ENCODE peak calls at places on chromosomes 13 and 19, in six cellular contexts. One of them, this sample, is unnamed.
A peak's percentile ranks its signal among the peaks of the same experiment; 100 is the strongest.

GRCh38 chr13:44653261-44653660 is 77.1 kb upstream of the TSC22D1 start:
- DNase-seq in HCT116: no peak
- DNase-seq in neural progenitor cell: no peak
- DNase-seq in PC-3: no peak
- DNase-seq in SK-N-SH: no peak
- DNase-seq in MM.1S: no peak
- DNase-seq in this sample: peak; percentile 69

GRCh38 chr13:29427937-29428309 is 167.6 kb downstream of the SLC7A1 start:
- DNase-seq in SK-N-SH: no peak
- DNase-seq in HCT116: no peak
- DNase-seq in neural progenitor cell: no peak
- DNase-seq in PC-3: no peak
- DNase-seq in MM.1S: no peak
- DNase-seq in this sample: no peak

GRCh38 chr13:113078895-113079720 is 26.5 kb upstream of the F7 start:
- DNase-seq in HCT116: no peak
- DNase-seq in MM.1S: no peak
- DNase-seq in PC-3: no peak
- DNase-seq in SK-N-SH: no peak
- DNase-seq in neural progenitor cell: no peak
- DNase-seq in this sample: no peak

GRCh38 chr13:99686157-99686572 is 184.9 kb downstream of the TM9SF2 start:
- DNase-seq in neural progenitor cell: peak; percentile 30
- DNase-seq in SK-N-SH: peak; percentile 66
- DNase-seq in MM.1S: no peak
- DNase-seq in PC-3: no peak
- DNase-seq in HCT116: no peak
- DNase-seq in this sample: peak; percentile 33

GRCh38 chr13:54241719-54242118 is 1213.1 kb downstream of the OLFM4 start:
- DNase-seq in SK-N-SH: no peak
- DNase-seq in neural progenitor cell: no peak
- DNase-seq in MM.1S: no peak
- DNase-seq in HCT116: no peak
- DNase-seq in PC-3: no peak
- DNase-seq in this sample: no peak

GRCh38 chr13:46181799-46182490 is at the start of gene LCP1:
- DNase-seq in HCT116: no peak
- DNase-seq in SK-N-SH: no peak
- DNase-seq in neural progenitor cell: no peak
- DNase-seq in PC-3: peak; percentile 83
- DNase-seq in MM.1S: peak; percentile 91
- DNase-seq in this sample: no peak

GRCh38 chr13:63542704-63543215 is 2127.1 kb upstream of the PCDH20 start:
- DNase-seq in SK-N-SH: peak; percentile 4
- DNase-seq in MM.1S: no peak
- DNase-seq in neural progenitor cell: no peak
- DNase-seq in PC-3: no peak
- DNase-seq in HCT116: no peak
- DNase-seq in this sample: no peak

GRCh38 chr19:41195675-41196497 is 2.9 kb downstream of the CYP2S1 start:
- DNase-seq in SK-N-SH: no peak
- DNase-seq in neural progenitor cell: no peak
- DNase-seq in PC-3: no peak
- DNase-seq in HCT116: no peak
- DNase-seq in MM.1S: no peak
- DNase-seq in this sample: peak; percentile 10

GRCh38 chr13:37918116-37919100 is 48.8 kb upstream of the TRPC4 start:
- DNase-seq in SK-N-SH: no peak
- DNase-seq in neural progenitor cell: peak; percentile 3
- DNase-seq in PC-3: peak; percentile 8
- DNase-seq in HCT116: no peak
- DNase-seq in MM.1S: no peak
- DNase-seq in this sample: peak; percentile 12

GRCh38 chr19:18848860-18849661 is 17.3 kb downstream of the UPF1 start:
- DNase-seq in PC-3: no peak
- DNase-seq in SK-N-SH: peak; percentile 70
- DNase-seq in neural progenitor cell: no peak
- DNase-seq in HCT116: no peak
- DNase-seq in MM.1S: no peak
- DNase-seq in this sample: peak; percentile 92

GRCh38 chr19:3178377-3178972 is at the start of gene S1PR4:
- DNase-seq in neural progenitor cell: no peak
- DNase-seq in MM.1S: no peak
- DNase-seq in SK-N-SH: no peak
- DNase-seq in HCT116: no peak
- DNase-seq in PC-3: no peak
- DNase-seq in this sample: no peak

GRCh38 chr19:46745521-46746280 is at the start of gene FKRP:
- DNase-seq in neural progenitor cell: peak; percentile 69
- DNase-seq in MM.1S: no peak
- DNase-seq in HCT116: no peak
- DNase-seq in SK-N-SH: peak; percentile 86
- DNase-seq in PC-3: no peak
- DNase-seq in this sample: peak; percentile 54

GRCh38 chr13:68428292-68428691 is 1198.2 kb upstream of the PCDH9 start:
- DNase-seq in neural progenitor cell: no peak
- DNase-seq in PC-3: peak; percentile 17
- DNase-seq in SK-N-SH: no peak
- DNase-seq in MM.1S: no peak
- DNase-seq in HCT116: no peak
- DNase-seq in this sample: no peak

GRCh38 chr19:34310494-34310981 is 54.5 kb upstream of the GPI start:
- DNase-seq in MM.1S: no peak
- DNase-seq in neural progenitor cell: no peak
- DNase-seq in SK-N-SH: no peak
- DNase-seq in PC-3: no peak
- DNase-seq in HCT116: no peak
- DNase-seq in this sample: no peak

GRCh38 chr13:112857914-112858490 is 111.0 kb upstream of the MCF2L start:
- DNase-seq in neural progenitor cell: no peak
- DNase-seq in MM.1S: no peak
- DNase-seq in SK-N-SH: no peak
- DNase-seq in PC-3: no peak
- DNase-seq in HCT116: no peak
- DNase-seq in this sample: no peak

GRCh38 chr13:104014803-104015645 is 948.8 kb upstream of the SLC10A2 start:
- DNase-seq in neural progenitor cell: no peak
- DNase-seq in MM.1S: no peak
- DNase-seq in HCT116: no peak
- DNase-seq in PC-3: no peak
- DNase-seq in SK-N-SH: no peak
- DNase-seq in this sample: no peak

GRCh38 chr13:52782486-52783448 is 43.1 kb upstream of the CNMD start:
- DNase-seq in SK-N-SH: no peak
- DNase-seq in PC-3: no peak
- DNase-seq in MM.1S: no peak
- DNase-seq in neural progenitor cell: no peak
- DNase-seq in HCT116: no peak
- DNase-seq in this sample: no peak

GRCh38 chr19:309206-309565 is 18.0 kb upstream of the PLPP2 start:
- DNase-seq in SK-N-SH: peak; percentile 32
- DNase-seq in neural progenitor cell: no peak
- DNase-seq in PC-3: no peak
- DNase-seq in HCT116: no peak
- DNase-seq in MM.1S: no peak
- DNase-seq in this sample: no peak

GRCh38 chr13:41713405-41713804 is 247.5 kb downstream of the VWA8 start:
- DNase-seq in PC-3: no peak
- DNase-seq in SK-N-SH: no peak
- DNase-seq in MM.1S: no peak
- DNase-seq in HCT116: no peak
- DNase-seq in neural progenitor cell: no peak
- DNase-seq in this sample: no peak

GRCh38 chr13:106917024-106917491 is 349.1 kb upstream of the ARGLU1 start:
- DNase-seq in SK-N-SH: no peak
- DNase-seq in PC-3: no peak
- DNase-seq in HCT116: no peak
- DNase-seq in neural progenitor cell: peak; percentile 42
- DNase-seq in MM.1S: no peak
- DNase-seq in this sample: no peak
- H3K27ac ChIP-seq in SK-N-SH: no peak overlapping the region
- H3K27ac ChIP-seq in PC-3: no peak overlapping the region
- H3K27ac ChIP-seq in HCT116: no peak overlapping the region
- H3K27ac ChIP-seq in neural progenitor cell: peak overlapping the region; percentile 85
- H3K27ac ChIP-seq in MM.1S: no peak overlapping the region
- H3K27ac ChIP-seq in this sample: no peak overlapping the region

GRCh38 chr13:79548886-79549285 is 67.9 kb downstream of the NDFIP2 start:
- DNase-seq in neural progenitor cell: no peak
- DNase-seq in MM.1S: no peak
- DNase-seq in PC-3: peak; percentile 26
- DNase-seq in SK-N-SH: peak; percentile 17
- DNase-seq in HCT116: no peak
- DNase-seq in this sample: no peak
- TF ChIP-seq EZH2phosphoT487 in neural progenitor cell: no peak
- TF ChIP-seq EZH2phosphoT487 in MM.1S: no peak
- TF ChIP-seq EZH2phosphoT487 in PC-3: no peak
- TF ChIP-seq EZH2phosphoT487 in SK-N-SH: no peak
- TF ChIP-seq EZH2phosphoT487 in HCT116: no peak
- TF ChIP-seq EZH2phosphoT487 in this sample: no peak

DNA sequence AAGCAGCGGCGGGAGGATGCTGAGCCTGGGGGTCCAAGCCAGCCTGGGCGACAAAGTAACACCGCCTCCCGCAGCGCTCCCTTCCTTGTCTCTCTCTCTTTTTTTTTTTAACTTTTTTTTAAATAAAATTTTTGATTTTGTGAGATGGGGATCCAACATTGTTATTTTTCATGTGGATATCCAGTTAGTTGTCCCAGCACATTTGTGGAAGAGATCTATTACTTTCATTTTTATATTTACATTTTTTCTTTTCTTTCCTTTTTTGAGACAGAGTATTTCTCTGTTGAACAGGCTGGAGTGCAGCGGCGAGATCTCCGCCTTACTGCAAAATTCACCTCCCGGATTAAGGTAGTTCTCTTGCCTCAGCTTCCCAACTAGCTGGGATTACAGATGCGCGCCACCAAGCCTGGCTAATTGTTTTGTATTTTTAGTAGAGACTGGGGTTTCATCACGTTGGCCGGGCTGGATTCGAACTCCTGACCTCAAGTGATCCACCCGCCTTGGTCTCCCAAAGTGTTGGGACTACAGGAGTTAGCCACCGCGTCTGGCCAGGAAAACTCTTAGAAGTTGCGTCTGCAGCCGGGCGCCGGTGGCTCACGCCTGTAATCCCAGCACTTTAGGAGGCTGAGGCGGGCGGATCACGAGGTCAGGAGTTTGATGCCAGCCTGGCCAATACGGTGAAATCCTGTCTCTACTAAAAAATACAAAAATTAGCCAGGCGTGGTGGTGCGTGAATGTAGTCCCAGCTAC is 19.4 kb downstream of the ZNF816 start:
- DNase-seq in HCT116: no peak
- DNase-seq in SK-N-SH: no peak
- DNase-seq in MM.1S: no peak
- DNase-seq in PC-3: no peak
- DNase-seq in neural progenitor cell: no peak
- DNase-seq in this sample: no peak
- H3K9ac ChIP-seq in HCT116: no peak overlapping the region
- H3K9ac ChIP-seq in SK-N-SH: peak overlapping the region; percentile 53
- H3K9ac ChIP-seq in MM.1S: no peak overlapping the region
- H3K9ac ChIP-seq in PC-3: peak overlapping the region; percentile 39
- H3K9ac ChIP-seq in neural progenitor cell: no peak overlapping the region
- H3K9ac ChIP-seq in this sample: peak overlapping the region; percentile 92

GRCh38 chr19:42857544-42857867 is 22.0 kb downstream of the PSG1 start:
- DNase-seq in MM.1S: no peak
- DNase-seq in HCT116: no peak
- DNase-seq in SK-N-SH: no peak
- DNase-seq in PC-3: no peak
- DNase-seq in neural progenitor cell: no peak
- DNase-seq in this sample: no peak
- H3K27ac ChIP-seq in MM.1S: no peak overlapping the region
- H3K27ac ChIP-seq in HCT116: no peak overlapping the region
- H3K27ac ChIP-seq in SK-N-SH: no peak overlapping the region
- H3K27ac ChIP-seq in PC-3: no peak overlapping the region
- H3K27ac ChIP-seq in neural progenitor cell: no peak overlapping the region
- H3K27ac ChIP-seq in this sample: no peak overlapping the region

GRCh38 chr19:42407085-42407815 is 17.2 kb upstream of the CNFN start:
- DNase-seq in SK-N-SH: peak; percentile 24
- DNase-seq in HCT116: no peak
- DNase-seq in neural progenitor cell: no peak
- DNase-seq in PC-3: no peak
- DNase-seq in MM.1S: no peak
- DNase-seq in this sample: no peak
- TF ChIP-seq EZH2phosphoT487 in SK-N-SH: no peak
- TF ChIP-seq EZH2phosphoT487 in HCT116: no peak
- TF ChIP-seq EZH2phosphoT487 in neural progenitor cell: no peak
- TF ChIP-seq EZH2phosphoT487 in PC-3: no peak
- TF ChIP-seq EZH2phosphoT487 in MM.1S: no peak
- TF ChIP-seq EZH2phosphoT487 in this sample: no peak

GRCh38 chr19:51372649-51373504 is at the start of gene NKG7:
- DNase-seq in neural progenitor cell: no peak
- DNase-seq in PC-3: no peak
- DNase-seq in MM.1S: no peak
- DNase-seq in HCT116: no peak
- DNase-seq in SK-N-SH: no peak
- DNase-seq in this sample: no peak
- H3K9ac ChIP-seq in neural progenitor cell: no peak within 1 kb of the TSS
- H3K9ac ChIP-seq in PC-3: no peak within 1 kb of the TSS
- H3K9ac ChIP-seq in MM.1S: no peak within 1 kb of the TSS
- H3K9ac ChIP-seq in HCT116: no peak within 1 kb of the TSS
- H3K9ac ChIP-seq in SK-N-SH: no peak within 1 kb of the TSS
- H3K9ac ChIP-seq in this sample: no peak within 1 kb of the TSS